ENCODE peak calls at places on chromosomes 16 and 17, in five cellular contexts. E is psoas muscle, N is esophagus squamous epithelium, W is OCI-LY7, O is upper lobe of right lung. M is an unnamed sample.

GRCh38 chr17:31743767-31744166 is 115.3 kb downstream of the COPRS start:
- DNase-seq in W (no peak), N (no peak), O (no peak), E (no peak), M (peak; percentile 18)

GRCh38 chr17:60455378-60455777 is 33.1 kb downstream of the CHCT1 start:
- DNase-seq in N (no peak), O (no peak), W (no peak), E (no peak), M (no peak)

GRCh38 chr17:82791532-82791931 is 39.7 kb downstream of the TBCD start:
- DNase-seq in N (no peak), O (no peak), W (no peak), E (no peak), M (no peak)

GRCh38 chr17:15409721-15410247 is 57.6 kb downstream of the CDRT4 start:
- DNase-seq in E (peak; percentile 52), W (no peak), N (no peak), O (no peak), M (peak; percentile 37)

GRCh38 chr17:59451706-59452105 is 113.7 kb upstream of the DHX40 start:
- DNase-seq in W (no peak), E (no peak), O (no peak), N (no peak), M (no peak)

GRCh38 chr16:1357906-1358566 is 6.3 kb downstream of the GNPTG start:
- DNase-seq in N (no peak), W (no peak), O (no peak), E (no peak), M (no peak)

GRCh38 chr17:59530561-59530960 is 34.8 kb upstream of the DHX40 start:
- DNase-seq in O (no peak), W (no peak), N (no peak), E (no peak), M (no peak)

GRCh38 chr17:79864147-79864546 is 24.9 kb upstream of the CBX4 start:
- DNase-seq in W (no peak), O (no peak), E (no peak), N (no peak), M (no peak)

GRCh38 chr16:69555867-69556266 is 9.9 kb upstream of the NFAT5 start:
- DNase-seq in O (no peak), W (no peak), N (no peak), E (no peak), M (no peak)

GRCh38 chr17:64492481-64493109 is 4.3 kb downstream of the POLG2 start:
- DNase-seq in O (no peak), W (peak; percentile 44), N (no peak), E (no peak), M (no peak)
- H3K4me3 ChIP-seq in O (no peak overlapping the region), W (peak overlapping the region; percentile 2), N (no peak overlapping the region), E (no peak overlapping the region), M (no peak overlapping the region)

GRCh38 chr16:72021043-72021442 is 12.5 kb downstream of the DHODH start:
- DNase-seq in E (no peak), O (no peak), N (no peak), W (no peak), M (no peak)

GRCh38 chr16:72023962-72024361 is 15.4 kb downstream of the DHODH start:
- DNase-seq in W (no peak), N (no peak), O (no peak), E (no peak), M (no peak)

GRCh38 chr16:72025404-72026114 is 17.0 kb downstream of the DHODH start:
- DNase-seq in O (no peak), N (no peak), W (no peak), E (no peak), M (no peak)

GRCh38 chr16:72027669-72028378 is 19.3 kb downstream of the DHODH start:
- DNase-seq in W (no peak), N (no peak), E (no peak), O (no peak), M (no peak)

GRCh38 chr16:72024862-72025382 is 16.4 kb downstream of the DHODH start:
- DNase-seq in N (no peak), O (no peak), E (no peak), W (no peak), M (no peak)
- H3K36me3 ChIP-seq in N (no peaks in the 10 kb centered on the region), O (peaks cover 26% of the 10 kb centered on the region), E (peaks cover 3% of the 10 kb centered on the region), W (peaks cover 43% of the 10 kb centered on the region), M (peaks cover 4% of the 10 kb centered on the region)

DNA sequence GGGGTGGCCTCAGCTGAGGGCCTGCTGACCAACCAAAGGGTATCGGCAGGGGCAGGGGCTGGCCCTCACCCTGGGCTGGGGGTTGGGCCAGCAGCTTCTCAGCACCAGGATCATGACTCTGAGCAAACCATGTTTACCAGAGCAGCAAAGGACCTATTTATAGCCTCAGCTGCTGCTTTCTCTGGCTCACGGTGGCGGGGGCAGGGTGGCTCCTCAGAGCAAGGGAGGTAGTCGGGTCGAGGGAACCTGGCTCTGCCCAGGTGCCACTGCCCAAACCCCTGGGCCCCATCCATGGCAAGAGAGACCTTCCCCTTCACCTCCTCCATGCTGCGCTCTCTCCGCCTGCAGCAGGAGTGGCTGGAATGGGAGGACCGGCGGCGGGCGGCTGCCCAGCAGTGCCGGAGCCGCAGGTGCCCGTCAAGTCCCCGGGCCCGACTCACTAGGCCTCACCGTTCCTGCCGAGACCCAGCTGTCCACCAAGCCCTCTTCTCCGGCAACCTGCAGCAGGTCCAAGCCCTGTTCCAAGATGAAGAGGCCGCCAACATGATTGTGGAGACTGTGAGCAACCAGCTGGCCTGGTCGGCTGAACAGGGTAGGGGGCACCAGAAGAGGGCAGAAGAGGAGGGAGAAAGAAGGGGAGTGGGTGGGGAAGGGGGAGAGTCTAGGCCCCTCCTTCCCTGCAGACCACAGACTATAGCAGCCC is at the start of gene ASB16:
- DNase-seq in O (no peak), W (no peak), N (no peak), E (peak; percentile 63), M (peak; percentile 59)
- H3K4me3 ChIP-seq in O (no peak within 1 kb of the TSS), W (no peak within 1 kb of the TSS), N (peak within 1 kb of the TSS; percentile 20), E (peak within 1 kb of the TSS; percentile 77), M (peak within 1 kb of the TSS; percentile 50)

GRCh38 chr16:74304164-74304834 is 7.7 kb downstream of the PSMD7 start:
- DNase-seq in E (no peak), N (no peak), O (no peak), W (peak; percentile 34), M (no peak)

GRCh38 chr16:74307383-74307782 is 10.8 kb downstream of the PSMD7 start:
- DNase-seq in W (no peak), O (no peak), E (no peak), N (no peak), M (no peak)

GRCh38 chr16:74304835-74305176 is 8.2 kb downstream of the PSMD7 start:
- DNase-seq in W (no peak), N (no peak), O (no peak), E (no peak), M (no peak)

GRCh38 chr16:74305286-74305685 is 8.7 kb downstream of the PSMD7 start:
- DNase-seq in E (no peak), N (no peak), W (no peak), O (no peak), M (no peak)

DNA sequence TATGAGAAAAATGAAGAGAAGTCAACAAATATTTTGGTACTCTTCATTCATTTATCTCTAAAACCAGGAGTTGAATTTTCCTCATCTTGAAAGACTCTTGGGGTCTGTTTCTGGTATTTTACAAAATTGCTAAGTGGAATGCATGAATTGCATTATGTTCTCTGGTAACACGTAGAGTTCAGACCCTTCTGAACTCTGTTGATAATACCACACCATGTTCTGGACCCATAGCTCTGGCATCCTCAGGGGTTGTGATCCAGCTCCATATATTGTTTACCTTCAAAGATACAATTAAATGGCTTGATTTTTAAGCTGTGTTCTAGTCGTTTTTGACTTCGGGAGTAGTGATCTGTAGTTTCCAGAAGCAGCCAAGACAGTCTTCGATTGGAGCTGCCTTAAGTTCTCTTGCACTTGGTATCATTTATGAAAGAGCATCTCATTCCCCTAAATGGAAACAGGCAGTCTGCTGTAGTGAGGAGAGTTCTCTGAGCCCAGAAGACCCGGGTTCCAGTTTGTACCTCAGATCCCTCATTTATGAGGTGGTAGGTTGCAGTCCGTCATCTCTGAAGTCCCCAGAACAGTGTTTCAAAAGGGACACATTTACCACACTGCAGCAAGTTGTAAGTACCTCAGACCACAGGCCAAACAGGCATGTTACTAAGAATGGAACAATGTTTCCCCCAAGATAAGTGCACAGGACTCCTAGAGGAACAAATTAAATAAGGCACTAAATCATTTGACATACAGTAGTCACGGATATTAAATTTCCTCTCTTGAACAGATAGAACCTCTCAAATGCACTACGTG is 9.6 kb downstream of the PSMD7 start:
- DNase-seq in O (no peak), E (no peak), W (no peak), N (no peak), M (no peak)
- H3K36me3 ChIP-seq in O (peaks cover 68% of the 10 kb centered on the region), E (peaks cover 23% of the 10 kb centered on the region), W (peaks cover 73% of the 10 kb centered on the region), N (peaks cover 37% of the 10 kb centered on the region), M (peaks cover 7% of the 10 kb centered on the region)

GRCh38 chr16:89506113-89506504 is 2.1 kb upstream of the SPG7 start:
- DNase-seq in O (no peak), W (peak; percentile 17), N (no peak), E (no peak), M (no peak)

GRCh38 chr16:89507219-89507833 is 877 bp upstream of the SPG7 start:
- DNase-seq in N (no peak), E (no peak), W (no peak), O (no peak), M (no peak)

GRCh38 chr16:89506791-89507191 is 1.4 kb upstream of the SPG7 start:
- DNase-seq in N (no peak), O (no peak), W (peak; percentile 18), E (no peak), M (no peak)

GRCh38 chr16:89504061-89504460 is 4.1 kb upstream of the SPG7 start:
- DNase-seq in N (no peak), E (no peak), O (no peak), W (no peak), M (no peak)

GRCh38 chr16:89505204-89506112 is 2.7 kb upstream of the SPG7 start:
- DNase-seq in E (peak; percentile 88), W (peak; percentile 94), O (peak; percentile 89), N (peak; percentile 74), M (peak; percentile 96)
- H3K4me3 ChIP-seq in E (peak overlapping the region; percentile 22), W (peak overlapping the region; percentile 55), O (peak overlapping the region; percentile 31), N (no peak overlapping the region), M (no peak overlapping the region)

DNA sequence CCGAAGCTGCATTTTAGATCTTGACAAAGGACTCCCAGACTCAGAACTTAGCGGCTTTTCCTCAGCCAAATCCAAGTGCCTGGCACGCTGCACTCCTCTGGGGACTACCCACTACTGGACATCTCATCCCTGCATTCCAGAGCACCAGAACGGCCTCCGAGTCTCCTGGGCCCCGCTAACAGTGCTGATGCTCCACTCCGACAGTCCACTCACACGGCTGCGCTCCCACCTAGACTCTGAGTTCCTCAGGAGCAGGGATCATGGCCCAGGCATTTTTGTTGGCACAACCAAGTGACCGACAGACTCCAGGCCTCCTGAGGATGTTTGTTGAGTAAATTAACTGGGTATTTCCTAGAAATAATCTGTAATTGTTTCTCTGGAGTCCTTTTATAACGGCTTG is 79.1 kb downstream of the NDEL1 start:
- DNase-seq in E (no peak), N (no peak), O (no peak), W (no peak), M (no peak)
- H3K36me3 ChIP-seq in E (no peaks in the 10 kb centered on the region), N (no peaks in the 10 kb centered on the region), O (peaks cover 72% of the 10 kb centered on the region), W (peaks cover 59% of the 10 kb centered on the region), M (no peaks in the 10 kb centered on the region)